ENCODE peak calls at places on chromosomes 16 and 17, in ten cellular contexts. N is activated naive CD8-positive, alpha-beta T cell treated with anti-CD3 and anti-CD28 coated beads, Interleukin-2, amount 10 ng/mL, durations not matched to agents 7 days and 5 days; C is substantia nigra; Z is ACHN; W is activated CD4-positive, alpha-beta T cell treated with anti-CD3 and anti-CD28 coated beads, Interleukin-2, amount 50 U/mL, for 1 hour; T is stomach; F is cardiac septum; X is right cardiac atrium; J is amniotic stem cell; U is globus pallidus. A is an unnamed sample.

GRCh38 chr17:17633310-17633709 is 41.8 kb upstream of the PEMT start:
- DNase-seq in N (no peak), C (no peak), Z (no peak), W (no peak), T (no peak), F (no peak), X (no peak), J (no peak), U (no peak), A (no peak)

GRCh38 chr16:88792668-88793587 is 7.9 kb upstream of the PIEZO1 start:
- DNase-seq in N (no peak), C (no peak), Z (no peak), W (no peak), T (no peak), F (no peak), X (no peak), J (no peak), U (no peak), A (no peak)

GRCh38 chr16:22123146-22123545 is 30.8 kb downstream of the VWA3A start:
- DNase-seq in N (no peak), C (no peak), Z (no peak), W (no peak), T (no peak), F (no peak), X (no peak), J (no peak), U (no peak), A (no peak)

GRCh38 chr16:24525970-24526559 is 13.3 kb upstream of the RBBP6 start:
- DNase-seq in N (no peak), C (no peak), Z (no peak), W (no peak), T (peak; percentile 50), F (no peak), X (no peak), J (no peak), U (no peak), A (no peak)

GRCh38 chr16:4416200-4417032 is at the start of gene CORO7:
- DNase-seq in N (peak; percentile 99), C (peak; percentile 96), Z (peak; percentile 93), W (peak; percentile 99), T (peak; percentile 98), F (peak; percentile 99), X (peak; percentile 99), J (peak; percentile 68), U (peak; percentile 95), A (peak; percentile 95)

GRCh38 chr17:34118564-34118963 is 136.5 kb upstream of the CCL2 start:
- DNase-seq in N (no peak), C (no peak), Z (no peak), W (no peak), T (no peak), F (no peak), X (peak; percentile 46), J (no peak), U (no peak), A (no peak)

GRCh38 chr17:77779711-77780539 is 178.6 kb upstream of the TNRC6C start:
- DNase-seq in N (no peak), C (peak; percentile 15), Z (no peak), W (no peak), T (no peak), F (no peak), X (peak; percentile 82), J (no peak), U (peak; percentile 46), A (no peak)

GRCh38 chr17:49035470-49036269 is 38.5 kb downstream of the IGF2BP1 start:
- DNase-seq in N (peak; percentile 58), C (no peak), Z (peak; percentile 87), W (peak; percentile 18), T (peak; percentile 50), F (no peak), X (peak; percentile 73), J (no peak), U (no peak), A (no peak)

GRCh38 chr17:33014751-33015150 is 23.1 kb downstream of the SPACA3 start:
- DNase-seq in N (no peak), C (no peak), Z (peak; percentile 66), W (no peak), T (peak; percentile 38), F (no peak), X (no peak), J (no peak), U (no peak), A (no peak)

GRCh38 chr16:83549836-83550569 is 257.8 kb upstream of the HSBP1 start:
- DNase-seq in N (no peak), C (no peak), Z (no peak), W (no peak), T (no peak), F (no peak), X (no peak), J (no peak), U (no peak), A (no peak)

A was measured in H54.